ENCODE peak calls at places on chromosomes 16 and 17, in four cellular contexts. One of them, this sample, is unnamed.

GRCh38 chr16:85211247-85211910 is 99.1 kb upstream of the CIBAR2 start:
- DNase-seq in Peyer's patch: no peak
- DNase-seq in heart left ventricle: no peak
- DNase-seq in body of pancreas: no peak
- DNase-seq in this sample: no peak

GRCh38 chr17:45436625-45437460 is 4.2 kb upstream of the ARHGAP27 start:
- DNase-seq in body of pancreas: no peak
- DNase-seq in heart left ventricle: no peak
- DNase-seq in Peyer's patch: no peak
- DNase-seq in this sample: no peak

GRCh38 chr16:57747091-57747490 is 11.5 kb downstream of the KATNB1 start:
- DNase-seq in Peyer's patch: no peak
- DNase-seq in body of pancreas: no peak
- DNase-seq in heart left ventricle: no peak
- DNase-seq in this sample: no peak

GRCh38 chr17:21301593-21302550 is 17.4 kb downstream of the MAP2K3 start:
- DNase-seq in heart left ventricle: no peak
- DNase-seq in Peyer's patch: no peak
- DNase-seq in body of pancreas: no peak
- DNase-seq in this sample: no peak

GRCh38 chr17:55432358-55433028 is 10.9 kb upstream of the MMD start:
- DNase-seq in body of pancreas: no peak
- DNase-seq in heart left ventricle: no peak
- DNase-seq in Peyer's patch: no peak
- DNase-seq in this sample: no peak

GRCh38 chr16:49431040-49431439 is 57.4 kb downstream of the C16orf78 start:
- DNase-seq in heart left ventricle: no peak
- DNase-seq in Peyer's patch: no peak
- DNase-seq in body of pancreas: no peak
- DNase-seq in this sample: no peak

GRCh38 chr16:66563574-66564334 is 2.5 kb upstream of the CMTM1 start:
- DNase-seq in Peyer's patch: no peak
- DNase-seq in body of pancreas: no peak
- DNase-seq in heart left ventricle: no peak
- DNase-seq in this sample: no peak

GRCh38 chr17:55845385-55845784 is 94.5 kb downstream of the PCTP start:
- DNase-seq in body of pancreas: peak
- DNase-seq in heart left ventricle: peak
- DNase-seq in Peyer's patch: peak
- DNase-seq in this sample: peak

GRCh38 chr17:79612468-79613194 is 1.8 kb upstream of the RBFOX3 start:
- DNase-seq in heart left ventricle: no peak
- DNase-seq in Peyer's patch: peak
- DNase-seq in body of pancreas: peak
- DNase-seq in this sample: no peak

GRCh38 chr16:80614908-80615696 is 74.3 kb downstream of the DYNLRB2 start:
- DNase-seq in body of pancreas: no peak
- DNase-seq in Peyer's patch: no peak
- DNase-seq in heart left ventricle: no peak
- DNase-seq in this sample: no peak

DNA sequence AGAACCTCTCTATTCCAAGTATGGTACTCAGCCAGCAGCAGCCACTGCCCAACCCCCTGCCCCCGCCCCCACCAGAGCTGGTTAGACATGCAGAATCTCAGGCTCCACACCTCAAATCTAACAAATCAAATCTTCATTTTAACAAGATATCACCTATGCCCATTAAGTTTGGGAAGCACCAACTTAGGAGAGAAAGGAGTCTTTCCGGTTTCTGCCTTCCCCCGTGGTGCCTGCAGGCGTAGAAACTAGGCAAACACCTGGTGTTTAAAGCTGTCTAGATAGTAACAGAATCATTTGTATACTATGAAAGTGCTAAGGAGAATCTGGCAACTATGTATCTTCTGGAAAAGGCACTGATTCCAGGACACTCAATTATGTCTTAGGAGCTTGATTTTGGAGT is 166.6 kb downstream of the STX8 start:
- DNase-seq in heart left ventricle: no peak
- DNase-seq in Peyer's patch: no peak
- DNase-seq in body of pancreas: no peak
- DNase-seq in this sample: no peak
- TF ChIP-seq POLR2A in heart left ventricle: no peak
- TF ChIP-seq POLR2A in Peyer's patch: no peak
- TF ChIP-seq POLR2A in body of pancreas: no peak
- TF ChIP-seq POLR2A in this sample: no peak

DNA sequence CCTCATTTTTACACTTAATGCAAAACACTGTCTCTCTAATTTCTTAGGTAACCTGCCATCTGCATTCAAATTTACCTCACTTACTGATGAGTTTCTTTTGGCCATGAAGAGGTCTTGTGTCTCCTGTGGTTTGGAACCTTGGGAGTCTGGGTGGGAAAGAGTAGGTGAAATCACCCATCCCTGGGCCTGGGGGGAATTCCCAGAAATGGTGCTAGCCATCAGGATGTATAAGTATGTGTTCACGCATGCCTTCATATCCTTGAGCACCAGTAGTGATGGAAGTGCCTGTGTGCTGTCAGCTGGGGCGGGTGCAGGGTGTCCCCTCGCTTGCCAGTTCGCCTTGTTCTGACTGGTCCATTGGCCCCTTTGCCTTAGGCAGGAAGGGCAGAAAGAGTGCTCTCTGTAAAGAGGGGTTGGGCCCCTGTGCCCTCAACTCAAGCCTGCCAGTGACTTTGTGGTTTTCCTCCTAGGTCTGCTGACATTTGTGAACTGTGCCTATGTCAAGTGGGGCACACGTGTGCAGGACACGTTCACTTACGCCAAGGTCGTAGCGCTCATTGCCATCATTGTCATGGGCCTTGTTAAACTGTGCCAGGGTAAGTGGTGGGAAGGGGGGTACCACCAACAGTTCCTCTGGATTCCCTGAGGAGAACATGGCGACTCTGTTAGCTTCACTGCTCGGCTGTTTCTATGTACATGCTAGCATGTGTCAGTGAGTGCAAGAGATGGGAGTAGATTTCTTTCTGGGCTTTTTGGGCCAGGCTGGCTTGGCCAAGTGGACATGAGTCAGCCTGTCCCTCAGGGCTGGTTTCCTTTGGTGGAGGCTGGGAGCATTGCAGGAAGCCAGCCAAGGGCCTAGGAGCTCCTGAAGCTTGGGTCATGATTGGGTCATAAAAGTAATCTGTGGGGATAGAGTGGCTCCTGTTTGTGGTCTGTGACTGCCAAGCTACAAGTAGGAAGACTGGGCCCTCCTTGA is 23.2 kb downstream of the SLC7A6OS start:
- DNase-seq in heart left ventricle: peak
- DNase-seq in Peyer's patch: peak
- DNase-seq in body of pancreas: no peak
- DNase-seq in this sample: peak
- H3K27ac ChIP-seq in heart left ventricle: peak
- H3K27ac ChIP-seq in Peyer's patch: peak
- H3K27ac ChIP-seq in body of pancreas: peak
- H3K27ac ChIP-seq in this sample: peak

DNA sequence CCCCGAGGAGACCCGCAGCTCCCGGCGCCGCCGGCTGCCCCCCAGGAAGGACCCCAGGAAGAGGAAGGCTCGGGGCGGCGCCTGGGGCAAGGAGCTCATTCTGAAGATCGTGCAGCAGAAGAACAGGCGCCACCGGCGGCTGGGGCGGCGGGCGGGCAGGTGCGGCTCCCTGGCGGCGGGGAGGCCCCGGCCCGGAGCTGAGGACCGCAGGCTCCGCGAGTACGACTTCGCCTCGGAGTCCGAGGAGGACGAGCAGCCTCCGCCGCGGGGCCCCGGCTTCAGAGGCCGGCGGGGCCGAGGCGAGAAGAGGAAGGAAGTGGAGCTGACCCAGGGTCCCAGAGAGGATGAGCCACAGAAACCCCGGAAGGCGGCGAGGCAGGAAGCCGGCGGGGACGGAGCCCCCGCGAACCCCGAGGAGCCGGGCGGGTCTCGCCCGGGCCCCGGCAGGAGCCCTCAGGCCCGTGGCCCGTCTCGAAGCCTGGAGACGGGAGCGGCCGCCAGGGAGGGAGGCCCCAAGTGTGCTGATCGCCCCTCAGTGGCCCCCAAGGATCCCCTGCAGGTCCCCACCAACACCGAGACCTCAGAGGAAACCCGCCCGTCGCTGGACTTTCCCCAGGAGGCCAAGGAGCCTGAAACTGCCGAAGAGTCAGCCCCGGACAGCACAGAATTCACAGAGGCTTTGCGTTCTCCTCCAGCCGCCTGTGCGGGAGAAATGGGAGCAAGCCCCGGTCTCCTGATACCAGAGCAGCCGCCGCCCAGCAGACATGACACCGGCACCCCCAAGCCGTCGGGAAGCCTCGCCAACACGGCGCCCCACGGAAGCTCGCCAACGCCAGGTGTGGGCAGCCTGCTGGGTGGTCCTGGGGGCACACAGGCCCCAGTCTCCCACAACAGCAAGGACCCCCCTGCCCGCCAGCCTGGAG is 22.3 kb upstream of the ZFPM1 start:
- DNase-seq in Peyer's patch: peak
- DNase-seq in body of pancreas: no peak
- DNase-seq in heart left ventricle: no peak
- DNase-seq in this sample: no peak
- TF ChIP-seq POLR2A in Peyer's patch: no peak
- TF ChIP-seq POLR2A in body of pancreas: peak
- TF ChIP-seq POLR2A in heart left ventricle: no peak
- TF ChIP-seq POLR2A in this sample: no peak

GRCh38 chr17:66649818-66650489 is 185.0 kb upstream of the CACNG5 start:
- DNase-seq in Peyer's patch: no peak
- DNase-seq in body of pancreas: no peak
- DNase-seq in heart left ventricle: no peak
- DNase-seq in this sample: no peak

GRCh38 chr17:66638707-66639479 is 196.0 kb upstream of the CACNG5 start:
- DNase-seq in body of pancreas: no peak
- DNase-seq in Peyer's patch: no peak
- DNase-seq in heart left ventricle: no peak
- DNase-seq in this sample: no peak

GRCh38 chr17:66647391-66647983 is 187.4 kb upstream of the CACNG5 start:
- DNase-seq in Peyer's patch: peak
- DNase-seq in heart left ventricle: no peak
- DNase-seq in body of pancreas: no peak
- DNase-seq in this sample: no peak

GRCh38 chr17:66645259-66645658 is 189.7 kb upstream of the CACNG5 start:
- DNase-seq in Peyer's patch: no peak
- DNase-seq in heart left ventricle: no peak
- DNase-seq in body of pancreas: no peak
- DNase-seq in this sample: no peak

DNA sequence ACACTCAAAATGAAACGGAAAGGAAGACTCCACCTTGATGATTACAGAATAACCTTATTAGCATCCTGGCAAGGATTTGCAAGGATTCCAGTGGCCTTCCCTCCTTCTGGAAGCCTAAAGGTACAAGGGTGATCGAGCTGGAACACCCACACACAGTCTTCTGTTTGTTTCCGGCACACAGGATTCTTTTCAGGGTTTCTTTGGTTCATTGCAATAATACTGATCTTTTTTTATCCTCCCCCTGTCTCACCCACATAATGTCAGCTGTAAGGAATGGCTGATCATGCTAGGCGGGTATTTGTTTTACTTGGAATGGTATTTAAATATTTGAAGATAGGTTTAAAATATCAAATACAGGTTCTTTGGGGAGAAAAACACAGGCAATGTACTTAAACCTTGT is 190.6 kb upstream of the CACNG5 start:
- DNase-seq in Peyer's patch: no peak
- DNase-seq in heart left ventricle: no peak
- DNase-seq in body of pancreas: no peak
- DNase-seq in this sample: no peak
- H3K27ac ChIP-seq in Peyer's patch: no peak
- H3K27ac ChIP-seq in heart left ventricle: no peak
- H3K27ac ChIP-seq in body of pancreas: no peak
- H3K27ac ChIP-seq in this sample: no peak

GRCh38 chr16:28924762-28925385 is at the start of gene RABEP2:
- DNase-seq in body of pancreas: peak
- DNase-seq in heart left ventricle: peak
- DNase-seq in Peyer's patch: peak
- DNase-seq in this sample: peak
- TF ChIP-seq POLR2A in body of pancreas: no peak
- TF ChIP-seq POLR2A in heart left ventricle: peak
- TF ChIP-seq POLR2A in Peyer's patch: no peak
- TF ChIP-seq POLR2A in this sample: peak

GRCh38 chr17:1625507-1626080 is 3.0 kb downstream of the SLC43A2 start:
- DNase-seq in heart left ventricle: no peak
- DNase-seq in Peyer's patch: no peak
- DNase-seq in body of pancreas: no peak
- DNase-seq in this sample: no peak

GRCh38 chr17:1627219-1627986 is 1.2 kb downstream of the SLC43A2 start:
- DNase-seq in Peyer's patch: peak
- DNase-seq in body of pancreas: no peak
- DNase-seq in heart left ventricle: no peak
- DNase-seq in this sample: peak

GRCh38 chr17:1624650-1625049 is 4.0 kb downstream of the SLC43A2 start:
- DNase-seq in heart left ventricle: no peak
- DNase-seq in body of pancreas: no peak
- DNase-seq in Peyer's patch: no peak
- DNase-seq in this sample: no peak

GRCh38 chr17:1625053-1625452 is 3.6 kb downstream of the SLC43A2 start:
- DNase-seq in Peyer's patch: no peak
- DNase-seq in heart left ventricle: no peak
- DNase-seq in body of pancreas: no peak
- DNase-seq in this sample: no peak

GRCh38 chr17:1626333-1626732 is 2.3 kb downstream of the SLC43A2 start:
- DNase-seq in heart left ventricle: no peak
- DNase-seq in body of pancreas: no peak
- DNase-seq in Peyer's patch: no peak
- DNase-seq in this sample: no peak
- H3K27ac ChIP-seq in heart left ventricle: no peak
- H3K27ac ChIP-seq in body of pancreas: no peak
- H3K27ac ChIP-seq in Peyer's patch: peak
- H3K27ac ChIP-seq in this sample: peak